ENCODE peak calls at places on chromosomes 4 and X, in ten cellular contexts. S, M, D, O, I, J, W, Y, V and E are unnamed samples.

GRCh38 chr4:22897520-22898108 is 204.9 kb downstream of the GBA3 start:
- DNase-seq in S (no peak), M (no peak), D (peak), O (no peak), I (peak), J (no peak), W (no peak), Y (peak), V (peak), E (peak)

GRCh38 chr4:3510481-3510880 is 21.7 kb downstream of the LRPAP1 start:
- DNase-seq in S (no peak), M (no peak), D (no peak), O (no peak), I (no peak), J (no peak), W (no peak), Y (no peak), V (no peak), E (no peak)

GRCh38 chr4:1035510-1035909 is 24.1 kb downstream of the FGFRL1 start:
- DNase-seq in S (no peak), M (no peak), D (no peak), O (peak), I (no peak), J (peak), W (no peak), Y (no peak), V (no peak), E (no peak)

GRCh38 chr4:2245787-2246275 is 3.9 kb upstream of the HAUS3 start:
- DNase-seq in S (no peak), M (no peak), D (no peak), O (no peak), I (no peak), J (peak), W (no peak), Y (no peak), V (no peak), E (no peak)

GRCh38 chrX:136880003-136880451 is 498 bp downstream of the RBMX start:
- DNase-seq in S (no peak), M (no peak), D (no peak), O (no peak), I (peak), J (peak), W (peak), Y (no peak), V (peak), E (no peak)

GRCh38 chr4:16794816-16795445 is 103.5 kb downstream of the LDB2 start:
- DNase-seq in S (peak), M (no peak), D (no peak), O (peak), I (no peak), J (peak), W (no peak), Y (no peak), V (no peak), E (no peak)

GRCh38 chr4:116202524-116202923 is 882.9 kb downstream of the TRAM1L1 start:
- DNase-seq in S (no peak), M (no peak), D (no peak), O (no peak), I (no peak), J (no peak), W (no peak), Y (no peak), V (no peak), E (no peak)

GRCh38 chrX:100911731-100912130 is 17.0 kb downstream of the XKRX start:
- DNase-seq in S (no peak), M (no peak), D (no peak), O (no peak), I (no peak), J (no peak), W (no peak), Y (no peak), V (no peak), E (no peak)

GRCh38 chr4:188941524-188942109 is 802.4 kb downstream of the TRIML1 start:
- DNase-seq in S (no peak), M (no peak), D (no peak), O (no peak), I (no peak), J (no peak), W (no peak), Y (peak), V (no peak), E (peak)

GRCh38 chr4:128516568-128516967 is 229.0 kb upstream of the PGRMC2 start:
- DNase-seq in S (no peak), M (no peak), D (no peak), O (no peak), I (no peak), J (no peak), W (no peak), Y (no peak), V (peak), E (no peak)

GRCh38 chr4:13171292-13172057 is 312.7 kb downstream of the RAB28 start:
- DNase-seq in S (no peak), M (no peak), D (no peak), O (no peak), I (no peak), J (no peak), W (no peak), Y (no peak), V (no peak), E (no peak)

GRCh38 chr4:154611833-154612232 is 623 bp downstream of the FGG start:
- DNase-seq in S (no peak), M (no peak), D (no peak), O (no peak), I (no peak), J (no peak), W (no peak), Y (peak), V (no peak), E (no peak)

GRCh38 chr4:3403104-3403906 is 38.5 kb upstream of the HGFAC start:
- DNase-seq in S (no peak), M (no peak), D (no peak), O (no peak), I (no peak), J (no peak), W (no peak), Y (no peak), V (no peak), E (no peak)

GRCh38 chr4:121376541-121376940 is 4.3 kb downstream of the QRFPR start:
- DNase-seq in S (no peak), M (no peak), D (no peak), O (no peak), I (peak), J (no peak), W (no peak), Y (no peak), V (no peak), E (no peak)

GRCh38 chrX:131477498-131477897 is 66.4 kb upstream of the OR13H1 start:
- DNase-seq in S (no peak), M (no peak), D (no peak), O (no peak), I (no peak), J (no peak), W (no peak), Y (no peak), V (no peak), E (no peak)

GRCh38 chr4:80007745-80008149 is 65.3 kb downstream of the ANTXR2 start:
- DNase-seq in S (no peak), M (no peak), D (no peak), O (no peak), I (no peak), J (no peak), W (no peak), Y (no peak), V (no peak), E (no peak)

GRCh38 chrX:6904178-6904577 is 243.3 kb upstream of the STS start:
- DNase-seq in S (no peak), M (no peak), D (no peak), O (no peak), I (no peak), J (no peak), W (no peak), Y (no peak), V (no peak), E (no peak)

GRCh38 chrX:133402042-133402453 is 13.2 kb downstream of the GPC4 start:
- DNase-seq in S (no peak), M (no peak), D (no peak), O (no peak), I (no peak), J (no peak), W (no peak), Y (peak), V (no peak), E (no peak)

GRCh38 chr4:65195666-65196065 is 474.6 kb downstream of the EPHA5 start:
- DNase-seq in S (no peak), M (no peak), D (no peak), O (no peak), I (no peak), J (no peak), W (no peak), Y (no peak), V (no peak), E (no peak)

GRCh38 chrX:56759736-56760409 is 30.8 kb downstream of the NBDY start:
- DNase-seq in S (no peak), M (no peak), D (no peak), O (no peak), I (no peak), J (no peak), W (no peak), Y (no peak), V (no peak), E (no peak)

GRCh38 chrX:96407043-96407442 is 277.6 kb upstream of the DIAPH2 start:
- DNase-seq in S (no peak), M (no peak), D (no peak), O (no peak), I (no peak), J (no peak), W (no peak), Y (peak), V (no peak), E (peak)

GRCh38 chrX:103215037-103215767 is at the start of gene BEX4:
- DNase-seq in S (peak), M (no peak), D (peak), O (peak), I (peak), J (peak), W (peak), Y (peak), V (peak), E (peak)

GRCh38 chr4:168612435-168613139 is 115.7 kb downstream of the PALLD start:
- DNase-seq in S (no peak), M (no peak), D (no peak), O (no peak), I (no peak), J (no peak), W (no peak), Y (peak), V (no peak), E (no peak)

GRCh38 chr4:89173336-89174090 is 62.2 kb downstream of the TIGD2 start:
- DNase-seq in S (no peak), M (no peak), D (no peak), O (no peak), I (no peak), J (peak), W (no peak), Y (no peak), V (no peak), E (no peak)

GRCh38 chr4:184598753-184599491 is 50.3 kb downstream of the CASP3 start:
- DNase-seq in S (no peak), M (no peak), D (no peak), O (no peak), I (no peak), J (no peak), W (no peak), Y (peak), V (no peak), E (peak)

GRCh38 chr4:244471-244870 is 60.8 kb downstream of the ZNF732 start:
- DNase-seq in S (no peak), M (peak), D (no peak), O (no peak), I (peak), J (peak), W (peak), Y (peak), V (peak), E (no peak)

GRCh38 chrX:10516781-10517322 is 103.5 kb downstream of the MID1 start:
- DNase-seq in S (no peak), M (no peak), D (no peak), O (no peak), I (no peak), J (no peak), W (no peak), Y (no peak), V (no peak), E (no peak)

GRCh38 chrX:111270339-111270738 is at the start of gene CAPN6:
- DNase-seq in S (no peak), M (no peak), D (no peak), O (no peak), I (no peak), J (no peak), W (no peak), Y (peak), V (no peak), E (no peak)

GRCh38 chrX:153626025-153626633 is 20.9 kb upstream of the DUSP9 start:
- DNase-seq in S (no peak), M (no peak), D (no peak), O (no peak), I (no peak), J (peak), W (no peak), Y (peak), V (no peak), E (no peak)

GRCh38 chr4:81694514-81694913 is 222.8 kb upstream of the RASGEF1B start:
- DNase-seq in S (no peak), M (no peak), D (no peak), O (no peak), I (no peak), J (no peak), W (no peak), Y (no peak), V (no peak), E (no peak)

GRCh38 chr4:94680131-94680862 is 77.5 kb upstream of the BMPR1B start:
- DNase-seq in S (no peak), M (no peak), D (no peak), O (no peak), I (no peak), J (no peak), W (no peak), Y (peak), V (no peak), E (no peak)